ENCODE peak calls at places on chromosomes 13 and 19, in ten cellular contexts. P is fibroblast of villous mesenchyme; O is T47D; S is EH; A is stimulated activated CD8-positive, alpha-beta memory T cell treated with anti-CD3 and anti-CD28 coated beads, Interleukin-7, amount 100 ng/mL, for 1 hour; U is naive B cell; V is Caco-2; W is NCI-H2081 treated with DMSO at 0.1 percent for 48 hours; Q is NCI-H524 treated with DMSO at 0.1 percent for 48 hours; F is esophagus squamous epithelium. H is an unnamed sample.

GRCh38 chr13:31201341-31202024 is 1.7 kb downstream of the B3GLCT start:
- DNase-seq in U (no peak), Q (no peak), V (no peak), A (no peak), S (peak; percentile 64), O (no peak), F (no peak), W (no peak), P (peak; percentile 28), H (no peak)

GRCh38 chr13:112808377-112809140 is 118.7 kb downstream of the ATP11A start:
- DNase-seq in S (no peak), A (no peak), W (no peak), U (no peak), P (no peak), Q (no peak), V (no peak), F (no peak), O (no peak), H (no peak)

GRCh38 chr19:41325947-41326706 is 16.2 kb downstream of the CCDC97 start:
- DNase-seq in O (no peak), S (peak; percentile 90), V (no peak), A (no peak), W (no peak), P (peak; percentile 84), Q (no peak), U (peak; percentile 80), F (no peak), H (no peak)

GRCh38 chr13:103883152-103883551 is 816.9 kb upstream of the SLC10A2 start:
- DNase-seq in O (peak; percentile 95), V (peak; percentile 78), S (peak; percentile 61), W (peak; percentile 59), Q (peak; percentile 19), A (no peak), U (no peak), P (peak; percentile 88), F (no peak), H (peak; percentile 84)

GRCh38 chr13:75838366-75839017 is 202.4 kb downstream of the LMO7 start:
- DNase-seq in Q (no peak), S (no peak), W (no peak), U (no peak), F (no peak), O (peak; percentile 33), V (no peak), A (no peak), P (peak; percentile 24), H (no peak)

GRCh38 chr13:20442798-20443381 is 82.8 kb downstream of the CRYL1 start:
- DNase-seq in W (no peak), Q (no peak), A (no peak), U (no peak), V (no peak), F (no peak), O (no peak), P (no peak), S (no peak), H (no peak)

GRCh38 chr19:2300533-2300932 is 7.4 kb downstream of the LINGO3 start:
- DNase-seq in A (no peak), W (no peak), S (no peak), Q (no peak), F (no peak), V (no peak), O (no peak), U (no peak), P (no peak), H (no peak)

GRCh38 chr13:75494491-75494890 is 12.5 kb upstream of the TBC1D4 start:
- DNase-seq in F (no peak), A (no peak), W (no peak), Q (no peak), P (peak; percentile 26), V (no peak), O (no peak), S (peak; percentile 76), U (no peak), H (no peak)

GRCh38 chr19:11174336-11174735 is 18.8 kb upstream of the SPC24 start:
- DNase-seq in F (no peak), V (no peak), Q (no peak), O (no peak), W (peak; percentile 22), P (no peak), A (no peak), U (no peak), S (no peak), H (no peak)

GRCh38 chr19:5170329-5170745 is 170.3 kb downstream of the PTPRS start:
- DNase-seq in V (peak; percentile 52), F (no peak), A (peak; percentile 32), P (no peak), O (no peak), S (no peak), U (no peak), Q (no peak), W (no peak), H (peak; percentile 71)

GRCh38 chr19:16445238-16446107 is 26.3 kb downstream of the EPS15L1 start:
- DNase-seq in W (no peak), F (no peak), V (peak; percentile 22), Q (no peak), P (no peak), A (no peak), O (no peak), S (peak; percentile 54), U (peak; percentile 81), H (no peak)

GRCh38 chr19:35120492-35120891 is 4.9 kb downstream of the FXYD3 start:
- DNase-seq in U (no peak), P (peak; percentile 62), F (no peak), W (no peak), Q (peak; percentile 90), V (no peak), A (no peak), O (no peak), S (peak; percentile 76), H (no peak)

GRCh38 chr19:17757125-17757524 is 5.8 kb downstream of the FCHO1 start:
- DNase-seq in O (no peak), S (peak; percentile 65), U (no peak), W (no peak), V (no peak), F (no peak), A (no peak), P (peak; percentile 58), Q (peak; percentile 16), H (no peak)

GRCh38 chr13:30856004-30856790 is 49.9 kb upstream of the MEDAG start:
- DNase-seq in S (no peak), V (no peak), Q (no peak), A (no peak), W (no peak), U (no peak), O (no peak), P (no peak), F (no peak), H (no peak)

GRCh38 chr13:50387124-50387581 is 371.9 kb downstream of the KCNRG start:
- DNase-seq in V (peak; percentile 62), A (no peak), S (peak; percentile 10), W (no peak), U (no peak), O (peak; percentile 50), F (no peak), Q (peak; percentile 56), P (no peak), H (peak; percentile 82)

GRCh38 chr13:50549221-50549942 is 294.1 kb downstream of the DLEU7 start:
- DNase-seq in F (no peak), W (no peak), A (no peak), S (no peak), V (no peak), P (no peak), U (no peak), O (no peak), Q (no peak), H (no peak)

GRCh38 chr19:12880551-12881171 is 588 bp downstream of the DNASE2 start:
- DNase-seq in A (no peak), S (peak; percentile 22), Q (no peak), F (no peak), W (no peak), O (peak; percentile 62), P (peak; percentile 28), U (no peak), V (no peak), H (peak; percentile 78)

GRCh38 chr13:62250501-62251175 is 835.0 kb upstream of the PCDH20 start:
- DNase-seq in U (no peak), A (no peak), F (no peak), V (no peak), Q (peak; percentile 62), O (peak; percentile 42), S (no peak), P (no peak), W (no peak), H (no peak)

GRCh38 chr13:85080726-85081125 is 718.5 kb downstream of the SLITRK6 start:
- DNase-seq in F (no peak), Q (no peak), P (no peak), W (no peak), V (peak; percentile 68), U (no peak), S (no peak), A (no peak), O (peak; percentile 4), H (no peak)

GRCh38 chr13:30743319-30744055 is 8.1 kb downstream of the ALOX5AP start:
- DNase-seq in V (peak; percentile 42), U (no peak), Q (no peak), S (peak; percentile 100), P (peak; percentile 99), O (peak; percentile 24), F (no peak), W (no peak), A (no peak), H (no peak)

GRCh38 chr13:112723771-112724170 is 33.9 kb downstream of the ATP11A start:
- DNase-seq in W (no peak), A (no peak), V (no peak), F (no peak), U (no peak), Q (no peak), P (no peak), S (no peak), O (no peak), H (peak; percentile 61)

GRCh38 chr13:49210669-49211068 is 9.5 kb upstream of the MLNR start:
- DNase-seq in O (no peak), Q (no peak), U (no peak), A (no peak), F (no peak), S (no peak), W (no peak), P (no peak), V (no peak), H (no peak)

GRCh38 chr19:45238556-45238955 is 6.7 kb downstream of the EXOC3L2 start:
- DNase-seq in U (no peak), A (no peak), W (no peak), S (no peak), P (no peak), V (no peak), F (no peak), O (no peak), Q (no peak), H (no peak)

GRCh38 chr13:102830646-102831045 is 15.2 kb upstream of the ERCC5 start:
- DNase-seq in P (no peak), Q (no peak), F (no peak), O (no peak), U (no peak), A (no peak), W (no peak), S (peak; percentile 8), V (peak; percentile 31), H (no peak)

GRCh38 chr13:76223999-76224398 is 587.9 kb downstream of the LMO7 start:
- DNase-seq in Q (no peak), U (no peak), A (no peak), S (no peak), W (no peak), V (no peak), P (no peak), F (no peak), O (no peak), H (no peak)

GRCh38 chr13:113602291-113602970 is 17.9 kb downstream of the TFDP1 start:
- DNase-seq in O (no peak), P (no peak), F (no peak), A (no peak), S (no peak), W (no peak), U (no peak), V (no peak), Q (no peak), H (no peak)

GRCh38 chr19:536881-537404 is 5.4 kb downstream of the CDC34 start:
- DNase-seq in W (no peak), S (no peak), U (no peak), P (no peak), O (no peak), V (no peak), A (no peak), Q (no peak), F (no peak), H (no peak)

GRCh38 chr13:93932901-93933300 is 546.6 kb downstream of the DCT start:
- DNase-seq in F (no peak), S (no peak), A (no peak), O (no peak), W (no peak), V (no peak), P (no peak), U (no peak), Q (no peak), H (no peak)